ENCODE peak calls at places on chromosome 10, in six cellular contexts. N, Y, L, B, G and E are unnamed samples.

GRCh38 chr10:117616179-117616578 is 73.6 kb downstream of the EMX2 start:
- DNase-seq in Y (no peak), G (no peak), N (no peak), L (no peak), B (no peak), E (peak)

GRCh38 chr10:68419376-68419775 is 12.3 kb upstream of the RUFY2 start:
- DNase-seq in B (no peak), G (no peak), Y (no peak), N (no peak), L (no peak), E (no peak)

GRCh38 chr10:6580279-6581029 is 378 bp upstream of the PRKCQ start:
- DNase-seq in G (peak), L (peak), B (no peak), Y (peak), N (peak), E (peak)

GRCh38 chr10:23742368-23742767 is 303.5 kb downstream of the OTUD1 start:
- DNase-seq in N (no peak), G (no peak), L (peak), Y (no peak), B (no peak), E (no peak)

GRCh38 chr10:98141484-98142073 is 7.1 kb downstream of the R3HCC1L start:
- DNase-seq in L (no peak), G (no peak), Y (no peak), B (no peak), N (no peak), E (no peak)

GRCh38 chr10:89637108-89637507 is 7.9 kb downstream of the PANK1 start:
- DNase-seq in Y (no peak), B (no peak), L (no peak), G (no peak), N (no peak), E (no peak)

GRCh38 chr10:48306870-48307531 is 524 bp downstream of the MAPK8 start:
- DNase-seq in N (peak), L (peak), Y (peak), B (peak), G (peak), E (peak)

GRCh38 chr10:71685554-71686202 is 33.9 kb downstream of the C10orf105 start:
- DNase-seq in Y (no peak), L (no peak), G (no peak), N (no peak), B (no peak), E (no peak)

GRCh38 chr10:103451091-103451801 is 924 bp downstream of the CALHM2 start:
- DNase-seq in G (peak), B (peak), N (peak), Y (no peak), L (peak), E (peak)

GRCh38 chr10:76523215-76523614 is 1091.8 kb downstream of the LRMDA start:
- DNase-seq in L (no peak), N (no peak), B (no peak), G (no peak), Y (peak), E (no peak)

GRCh38 chr10:72564596-72564995 is 61.3 kb downstream of the MICU1 start:
- DNase-seq in Y (peak), G (peak), B (no peak), L (no peak), N (no peak), E (no peak)

GRCh38 chr10:66564341-66564740 is 361.5 kb upstream of the LRRTM3 start:
- DNase-seq in L (no peak), N (no peak), B (peak), Y (no peak), G (peak), E (no peak)

GRCh38 chr10:48464871-48465736 is 139.8 kb downstream of the ARHGAP22 start:
- DNase-seq in L (no peak), N (peak), B (no peak), G (no peak), Y (no peak), E (no peak)

GRCh38 chr10:32980558-32981468 is 22.8 kb upstream of the ITGB1 start:
- DNase-seq in B (peak), L (peak), N (peak), G (peak), Y (peak), E (peak)

GRCh38 chr10:132458595-132459251 is 61.7 kb downstream of the PWWP2B start:
- DNase-seq in Y (no peak), N (peak), B (peak), G (peak), L (peak), E (peak)

GRCh38 chr10:68543004-68543918 is 15.9 kb upstream of the SLC25A16 start:
- DNase-seq in N (no peak), B (peak), L (no peak), G (peak), Y (peak), E (no peak)

GRCh38 chr10:53463539-53463938 is 691.0 kb upstream of the MBL2 start:
- DNase-seq in Y (no peak), B (no peak), N (no peak), G (no peak), L (no peak), E (no peak)

GRCh38 chr10:127882801-127883459 is 9.8 kb downstream of the CLRN3 start:
- DNase-seq in Y (no peak), L (no peak), G (no peak), N (no peak), B (peak), E (no peak)

GRCh38 chr10:124306922-124307371 is 111.8 kb downstream of the OAT start:
- DNase-seq in L (no peak), N (no peak), G (peak), Y (peak), B (peak), E (no peak)

GRCh38 chr10:78360284-78360683 is 326.6 kb downstream of the RPS24 start:
- DNase-seq in Y (no peak), N (no peak), L (no peak), B (no peak), G (no peak), E (no peak)

GRCh38 chr10:12681250-12681649 is 320.3 kb downstream of the CCDC3 start:
- DNase-seq in N (no peak), B (no peak), G (no peak), L (no peak), Y (no peak), E (no peak)

GRCh38 chr10:80614576-80615416 is 77.1 kb downstream of the SH2D4B start:
- DNase-seq in B (no peak), L (no peak), N (no peak), Y (no peak), G (no peak), E (no peak)

GRCh38 chr10:28677889-28678686 is 767 bp downstream of the BAMBI start:
- DNase-seq in Y (peak), G (peak), N (peak), B (peak), L (peak), E (no peak)

GRCh38 chr10:75205908-75206307 is 4.7 kb upstream of the VDAC2 start:
- DNase-seq in G (no peak), N (no peak), Y (no peak), B (no peak), L (no peak), E (no peak)